ENCODE peak calls at places on chromosomes 7 and 10, in ten cellular contexts. V is right lobe of liver; D is activated naive CD4-positive, alpha-beta T cell treated with Interleukin-2 at 50 U/mL for 16 hours; R is EL; G is lower leg skin; O is MV-4-11; I is cardiac muscle cell; K is GM04503; B is stimulated activated CD4-positive, alpha-beta T cell treated with anti-CD3 and anti-CD28 coated beads, Interleukin-2, amount 100 ng/mL, for 24 hours; A is colonic mucosa. Z is an unnamed sample.
A peak's percentile ranks its signal among the peaks of the same experiment; 100 is the strongest.

GRCh38 chr7:132066776-132067175 is 509.5 kb downstream of the PLXNA4 start:
- DNase-seq in R (peak; percentile 38), O (no peak), K (no peak), B (no peak), I (no peak), D (no peak), V (no peak), G (peak; percentile 84), A (peak; percentile 28), Z (no peak)

GRCh38 chr10:74227697-74228424 is 76.8 kb downstream of the ADK start:
- DNase-seq in B (no peak), R (peak; percentile 60), I (no peak), A (no peak), D (no peak), O (peak; percentile 71), K (no peak), V (no peak), G (no peak), Z (no peak)

GRCh38 chr10:70315276-70315675 is 31.5 kb upstream of the NPFFR1 start:
- DNase-seq in D (no peak), K (no peak), R (no peak), B (no peak), A (no peak), I (no peak), O (no peak), V (no peak), G (no peak), Z (no peak)

GRCh38 chr10:28631896-28632596 is 45.3 kb upstream of the BAMBI start:
- DNase-seq in V (no peak), D (no peak), O (no peak), R (peak; percentile 46), K (no peak), B (no peak), I (no peak), A (no peak), G (no peak), Z (no peak)

GRCh38 chr10:94459385-94459784 is 57.0 kb downstream of the TBC1D12 start:
- DNase-seq in B (no peak), I (no peak), V (peak; percentile 53), R (no peak), G (no peak), O (no peak), D (no peak), A (no peak), K (no peak), Z (no peak)

GRCh38 chr7:106756884-106757283 is 95.9 kb upstream of the CCDC71L start:
- DNase-seq in I (no peak), G (no peak), R (no peak), B (no peak), D (no peak), V (no peak), K (no peak), A (no peak), O (peak; percentile 45), Z (no peak)

GRCh38 chr10:14219411-14219810 is 111.3 kb downstream of the FRMD4A start:
- DNase-seq in B (no peak), I (no peak), D (no peak), A (no peak), V (no peak), R (peak; percentile 17), O (no peak), K (no peak), G (peak; percentile 23), Z (no peak)

GRCh38 chr10:86756511-86757109 is at the start of gene BMPR1A:
- DNase-seq in K (no peak), R (peak; percentile 91), G (peak; percentile 97), B (no peak), D (no peak), O (no peak), A (peak; percentile 22), I (peak; percentile 64), V (no peak), Z (peak; percentile 32)

Z was measured in K562.